ENCODE peak calls at places on chromosome 1, in four cellular contexts. X is SK-N-SH, S is GM12878, M is K562. R is an unnamed sample.

GRCh38 chr1:75203415-75204277 is 69.5 kb downstream of the LHX8 start:
- DNase-seq in X (peak), S (peak), M (peak), R (peak)

GRCh38 chr1:23533288-23534130 is 2.5 kb upstream of the E2F2 start:
- DNase-seq in X (no peak), S (no peak), M (no peak), R (no peak)

GRCh38 chr1:209030454-209031167 is 552.9 kb upstream of the CAMK1G start:
- DNase-seq in X (no peak), S (no peak), M (no peak), R (no peak)

GRCh38 chr1:225962440-225962975 is 21.5 kb upstream of the LEFTY2 start:
- DNase-seq in X (peak), S (no peak), M (peak), R (peak)

GRCh38 chr1:148362141-148362929 is 120.8 kb downstream of the PPIAL4G start:
- DNase-seq in X (no peak), S (peak), M (no peak), R (no peak)

GRCh38 chr1:47564570-47564969 is 126.7 kb downstream of the FOXD2 start:
- DNase-seq in X (no peak), S (no peak), M (no peak), R (no peak)

GRCh38 chr1:23451452-23451851 is 26.9 kb upstream of the TCEA3 start:
- DNase-seq in X (no peak), S (no peak), M (no peak), R (no peak)

GRCh38 chr1:99110140-99111041 is 105.7 kb upstream of the PLPPR5 start:
- DNase-seq in X (no peak), S (no peak), M (no peak), R (no peak)

GRCh38 chr1:19559641-19560040 is 74.3 kb upstream of the CAPZB start:
- DNase-seq in X (no peak), S (no peak), M (no peak), R (no peak)

GRCh38 chr1:109300650-109301151 is 6.1 kb downstream of the MYBPHL start:
- DNase-seq in X (no peak), S (no peak), M (peak), R (no peak)

GRCh38 chr1:145706282-145706681 is 886 bp downstream of the PDZK1 start:
- DNase-seq in X (no peak), S (no peak), M (no peak), R (no peak)

GRCh38 chr1:242764161-242764560 is 239.7 kb upstream of the PLD5 start:
- DNase-seq in X (no peak), S (no peak), M (no peak), R (no peak)

GRCh38 chr1:220013497-220013896 is 32.8 kb downstream of the EPRS1 start:
- DNase-seq in X (no peak), S (no peak), M (no peak), R (no peak)

GRCh38 chr1:17516303-17517214 is 22.9 kb upstream of the ARHGEF10L start:
- DNase-seq in X (no peak), S (no peak), M (no peak), R (peak)

GRCh38 chr1:170225735-170226524 is 80.2 kb downstream of the NTMT2 start:
- DNase-seq in X (no peak), S (no peak), M (no peak), R (no peak)

GRCh38 chr1:181091322-181092040 is 3.0 kb downstream of the IER5 start:
- DNase-seq in X (no peak), S (no peak), M (no peak), R (no peak)

GRCh38 chr1:2019571-2020309 is 595 bp downstream of the GABRD start:
- DNase-seq in X (no peak), S (no peak), M (no peak), R (no peak)

GRCh38 chr1:66518654-66519053 is 15.3 kb upstream of the SGIP1 start:
- DNase-seq in X (no peak), S (no peak), M (no peak), R (no peak)

GRCh38 chr1:33391669-33392068 is 39.2 kb downstream of the PHC2 start:
- DNase-seq in X (no peak), S (no peak), M (no peak), R (no peak)

GRCh38 chr1:202058001-202058908 is 47.9 kb downstream of the ELF3 start:
- DNase-seq in X (no peak), S (no peak), M (peak), R (peak)

DNA sequence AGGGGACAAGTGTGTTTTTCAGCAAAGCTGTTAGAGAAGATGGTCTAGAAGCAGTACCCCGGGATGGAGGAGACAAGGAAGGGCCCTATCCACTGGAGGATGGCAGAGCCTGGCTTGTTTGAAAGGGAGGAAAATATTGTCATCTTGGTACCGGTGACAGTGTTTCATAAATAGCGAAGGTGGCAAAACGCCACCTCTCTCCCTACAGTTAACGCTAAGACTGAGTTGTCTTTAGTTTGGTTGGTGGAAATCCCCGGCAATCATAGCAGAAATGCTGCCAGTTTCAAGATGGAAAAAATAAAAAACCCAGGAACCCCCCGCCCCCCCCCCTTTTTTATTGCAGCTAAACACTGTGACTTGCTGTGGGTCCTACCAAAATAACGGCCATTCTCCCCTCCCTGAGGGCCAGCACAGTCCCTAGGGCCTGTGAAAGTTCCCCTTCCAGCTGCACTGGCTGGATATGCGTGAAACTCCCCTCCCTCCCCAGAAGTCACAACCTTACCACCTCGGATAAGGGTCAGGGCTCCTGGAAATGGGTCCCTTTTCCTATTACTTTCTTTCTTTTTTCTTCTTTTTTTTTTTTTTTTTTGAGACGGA is 3.7 kb downstream of the PIK3CD start:
- DNase-seq in X (no peak), S (no peak), M (peak), R (no peak)
- TF ChIP-seq NFIC in X (no peak), S (peak), M (no peak), R (no peak)

GRCh38 chr1:26404641-26405040 is 6.0 kb upstream of the LIN28A start:
- DNase-seq in X (no peak), S (no peak), M (no peak), R (no peak)
- TF ChIP-seq NFIC in X (no peak), S (no peak), M (no peak), R (no peak)

DNA sequence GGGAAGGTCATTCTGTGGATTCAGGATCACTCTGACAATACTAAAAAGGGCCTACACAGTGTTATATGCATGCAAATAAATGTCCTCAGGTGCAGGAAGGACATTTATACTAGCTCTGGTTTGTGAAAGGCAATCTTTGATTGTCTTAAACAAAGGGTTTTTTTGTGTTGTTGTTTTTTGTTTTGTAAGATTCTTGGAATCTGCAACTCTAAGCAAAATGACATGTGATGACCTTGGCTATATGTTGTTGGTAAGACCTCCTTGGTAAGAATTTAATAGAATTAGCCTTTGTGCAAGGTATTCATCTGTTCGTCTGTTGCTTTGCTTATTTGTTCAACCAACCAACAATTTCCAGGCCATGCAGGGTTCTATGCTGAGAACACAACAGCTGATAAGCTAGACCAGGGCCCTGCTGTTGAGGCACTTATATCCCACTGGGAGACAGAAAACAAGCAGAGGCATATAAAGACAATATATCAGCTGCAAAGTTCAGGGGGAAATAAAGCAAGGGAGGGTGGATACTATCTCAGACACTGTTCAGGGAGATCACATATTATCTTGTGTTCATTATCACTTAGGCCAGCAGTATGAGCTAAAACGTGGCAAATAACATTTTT is 60.3 kb downstream of the FH start:
- DNase-seq in X (no peak), S (no peak), M (no peak), R (no peak)
- TF ChIP-seq NFIC in X (no peak), S (no peak), M (no peak), R (no peak)

GRCh38 chr1:8214501-8215173 is 103.3 kb upstream of the SLC45A1 start:
- DNase-seq in X (no peak), S (no peak), M (no peak), R (no peak)
- TF ChIP-seq NFIC in X (no peak), S (no peak), M (no peak), R (no peak)

GRCh38 chr1:166888710-166889109 is 12.6 kb upstream of the TADA1 start:
- DNase-seq in X (peak), S (no peak), M (no peak), R (no peak)
- TF ChIP-seq NFIC in X (no peak), S (no peak), M (no peak), R (no peak)

DNA sequence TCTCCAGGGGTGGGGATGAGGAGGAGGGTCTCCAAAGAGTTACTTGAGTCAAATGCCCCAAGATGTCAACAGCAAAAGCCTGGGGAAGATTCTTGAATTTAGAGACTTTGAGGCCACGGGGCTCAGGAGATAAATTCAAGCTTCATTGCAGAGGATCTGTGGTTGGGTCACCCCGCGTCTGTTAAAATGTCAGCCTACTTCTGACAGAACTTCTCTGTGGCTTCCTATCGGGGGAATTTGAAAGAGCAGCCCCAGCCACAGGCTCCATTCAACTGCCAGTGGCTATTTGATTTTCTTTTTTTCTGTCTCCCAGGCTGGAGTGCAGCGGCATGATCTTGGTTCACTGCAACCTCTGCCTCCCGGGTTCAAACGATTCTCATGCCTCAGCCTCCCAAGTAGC is 62.5 kb upstream of the EFHD2 start:
- DNase-seq in X (no peak), S (no peak), M (no peak), R (no peak)
- TF ChIP-seq NFIC in X (no peak), S (no peak), M (no peak), R (no peak)

GRCh38 chr1:240888039-240888786 is 276.3 kb upstream of the GREM2 start:
- DNase-seq in X (peak), S (no peak), M (peak), R (peak)
- TF ChIP-seq NFIC in X (no peak), S (no peak), M (no peak), R (no peak)

GRCh38 chr1:81111818-81112217 is 688.9 kb upstream of the ADGRL2 start:
- DNase-seq in X (no peak), S (no peak), M (no peak), R (no peak)
- TF ChIP-seq NFIC in X (peak), S (no peak), M (no peak), R (no peak)